ENCODE peak calls at places on chromosomes 2 and 18, in six cellular contexts. I is heart right ventricle, Y is K562, N is endothelial cell of umbilical vein, W is Caco-2, Z is transverse colon. O is an unnamed sample.

GRCh38 chr2:204104821-204105220 is 168.3 kb downstream of the ICOS start:
- DNase-seq in N (no peak), Y (no peak), W (no peak), Z (no peak), I (no peak), O (no peak)

GRCh38 chr18:69757733-69758132 is 189.9 kb downstream of the CD226 start:
- DNase-seq in W (no peak), Y (no peak), I (no peak), Z (no peak), N (no peak), O (no peak)

GRCh38 chr2:156156580-156156979 is 175.9 kb downstream of the NR4A2 start:
- DNase-seq in Z (peak; percentile 9), W (no peak), Y (no peak), N (no peak), I (no peak), O (no peak)

GRCh38 chr2:226794751-226795171 is 4.9 kb downstream of the IRS1 start:
- DNase-seq in I (peak; percentile 17), N (no peak), Y (no peak), Z (no peak), W (no peak), O (no peak)

GRCh38 chr18:32021756-32022564 is 3.3 kb downstream of the RNF125 start:
- DNase-seq in Y (no peak), N (peak; percentile 11), W (no peak), Z (no peak), I (no peak), O (no peak)

GRCh38 chr2:227717687-227718567 is at the start of gene SLC19A3:
- DNase-seq in W (peak; percentile 87), Y (peak; percentile 65), I (peak; percentile 81), N (peak; percentile 80), Z (peak; percentile 93), O (peak; percentile 86)

GRCh38 chr2:9613291-9613690 is 17.5 kb downstream of the YWHAQ start:
- DNase-seq in W (no peak), Y (no peak), I (no peak), Z (no peak), N (no peak), O (no peak)

GRCh38 chr2:201827621-201828020 is 21.3 kb downstream of the CDK15 start:
- DNase-seq in Z (no peak), I (no peak), Y (no peak), N (no peak), W (no peak), O (no peak)

GRCh38 chr18:56468379-56468778 is 170.0 kb downstream of the TXNL1 start:
- DNase-seq in W (no peak), Z (no peak), N (no peak), Y (no peak), I (no peak), O (no peak)

DNA sequence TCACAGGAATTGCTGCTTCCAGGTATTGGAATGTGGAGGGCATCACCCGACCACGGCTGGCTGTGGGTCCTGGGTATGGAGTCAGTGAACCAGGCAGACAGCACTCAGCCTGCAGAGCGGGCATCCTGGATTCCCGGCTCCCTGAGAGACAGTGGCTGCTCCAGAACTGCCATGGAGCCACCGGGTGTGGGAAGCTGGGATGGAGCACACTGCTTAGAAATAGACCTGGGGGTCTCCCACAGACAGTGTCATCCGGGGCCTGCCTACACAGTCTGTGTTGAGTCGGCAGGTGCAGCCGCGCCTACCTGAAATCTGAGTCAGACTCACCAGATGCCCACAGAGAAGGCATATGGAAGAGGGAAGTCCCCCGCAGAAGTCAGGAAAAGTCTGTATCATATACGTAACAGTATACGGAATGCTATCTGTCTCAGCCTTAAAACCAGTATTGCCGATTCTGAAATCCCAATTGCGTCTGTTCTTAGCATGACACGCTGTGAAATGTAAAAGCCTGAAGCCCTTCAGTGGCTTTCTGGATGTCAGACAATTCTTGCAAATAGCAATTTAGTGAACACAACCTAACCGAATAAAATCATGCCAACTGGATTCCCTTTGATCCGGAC is 509.7 kb upstream of the MYT1L start:
- DNase-seq in N (no peak), I (no peak), Y (no peak), Z (no peak), W (no peak), O (no peak)
- H3K9me3 ChIP-seq in N (peaks cover 9% of the 10 kb centered on the region), I (no peaks in the 10 kb centered on the region), Y (no peaks in the 10 kb centered on the region), Z (no peaks in the 10 kb centered on the region), W (no peaks in the 10 kb centered on the region), O (no peaks in the 10 kb centered on the region)

GRCh38 chr2:123101434-123101833 is 923.7 kb upstream of the CNTNAP5 start:
- DNase-seq in Y (no peak), Z (no peak), N (no peak), I (no peak), W (no peak), O (no peak)
- H3K9me3 ChIP-seq in Y (peaks cover 2% of the 10 kb centered on the region), Z (no peaks in the 10 kb centered on the region), N (peaks cover 2% of the 10 kb centered on the region), I (no peaks in the 10 kb centered on the region), W (no peaks in the 10 kb centered on the region), O (peaks cover 14% of the 10 kb centered on the region)

GRCh38 chr2:16165518-16166326 is 225.4 kb downstream of the MYCN start:
- DNase-seq in W (no peak), Z (no peak), I (no peak), N (no peak), Y (no peak), O (no peak)

GRCh38 chr2:16161768-16162490 is 221.6 kb downstream of the MYCN start:
- DNase-seq in Z (no peak), I (no peak), W (no peak), N (no peak), Y (no peak), O (no peak)

GRCh38 chr2:16160281-16161084 is 220.1 kb downstream of the MYCN start:
- DNase-seq in W (no peak), N (no peak), Z (no peak), I (no peak), Y (no peak), O (no peak)

GRCh38 chr2:16161085-16161565 is 220.8 kb downstream of the MYCN start:
- DNase-seq in I (no peak), Y (no peak), Z (no peak), W (no peak), N (no peak), O (no peak)

GRCh38 chr2:16162491-16163040 is 222.2 kb downstream of the MYCN start:
- DNase-seq in Z (no peak), W (no peak), I (no peak), Y (no peak), N (no peak), O (no peak)
- H3K9me3 ChIP-seq in Z (no peaks in the 10 kb centered on the region), W (no peaks in the 10 kb centered on the region), I (no peaks in the 10 kb centered on the region), Y (no peaks in the 10 kb centered on the region), N (no peaks in the 10 kb centered on the region), O (no peaks in the 10 kb centered on the region)

DNA sequence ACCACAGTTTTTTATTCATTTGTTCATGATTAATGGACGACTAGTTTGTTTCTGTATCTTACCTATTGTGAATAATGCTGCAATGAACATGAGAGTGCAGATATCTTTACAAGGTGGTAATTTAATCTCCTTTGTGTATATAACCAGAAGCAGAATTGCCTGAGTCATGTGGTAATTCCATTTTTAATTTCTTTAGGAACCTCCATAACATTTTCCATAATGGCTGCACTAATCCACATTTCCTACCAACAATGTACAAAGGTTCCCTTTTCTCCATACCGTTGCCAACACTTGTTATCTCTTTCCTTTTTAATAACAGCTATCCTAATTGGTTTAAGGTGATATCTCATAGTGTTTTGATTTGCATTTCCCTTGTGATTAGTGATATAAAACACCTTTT is 36.5 kb downstream of the NCOA1 start:
- DNase-seq in W (no peak), I (no peak), Y (no peak), N (no peak), Z (no peak), O (no peak)
- H3K9me3 ChIP-seq in W (peaks cover 18% of the 10 kb centered on the region), I (no peaks in the 10 kb centered on the region), Y (peaks cover 2% of the 10 kb centered on the region), N (no peaks in the 10 kb centered on the region), Z (peaks cover 12% of the 10 kb centered on the region), O (peaks cover 37% of the 10 kb centered on the region)

GRCh38 chr2:225556461-225556860 is 157.0 kb downstream of the NYAP2 start:
- DNase-seq in Z (no peak), N (no peak), Y (no peak), W (no peak), I (no peak), O (no peak)
- H3K9me3 ChIP-seq in Z (no peaks in the 10 kb centered on the region), N (no peaks in the 10 kb centered on the region), Y (no peaks in the 10 kb centered on the region), W (no peaks in the 10 kb centered on the region), I (no peaks in the 10 kb centered on the region), O (no peaks in the 10 kb centered on the region)

DNA sequence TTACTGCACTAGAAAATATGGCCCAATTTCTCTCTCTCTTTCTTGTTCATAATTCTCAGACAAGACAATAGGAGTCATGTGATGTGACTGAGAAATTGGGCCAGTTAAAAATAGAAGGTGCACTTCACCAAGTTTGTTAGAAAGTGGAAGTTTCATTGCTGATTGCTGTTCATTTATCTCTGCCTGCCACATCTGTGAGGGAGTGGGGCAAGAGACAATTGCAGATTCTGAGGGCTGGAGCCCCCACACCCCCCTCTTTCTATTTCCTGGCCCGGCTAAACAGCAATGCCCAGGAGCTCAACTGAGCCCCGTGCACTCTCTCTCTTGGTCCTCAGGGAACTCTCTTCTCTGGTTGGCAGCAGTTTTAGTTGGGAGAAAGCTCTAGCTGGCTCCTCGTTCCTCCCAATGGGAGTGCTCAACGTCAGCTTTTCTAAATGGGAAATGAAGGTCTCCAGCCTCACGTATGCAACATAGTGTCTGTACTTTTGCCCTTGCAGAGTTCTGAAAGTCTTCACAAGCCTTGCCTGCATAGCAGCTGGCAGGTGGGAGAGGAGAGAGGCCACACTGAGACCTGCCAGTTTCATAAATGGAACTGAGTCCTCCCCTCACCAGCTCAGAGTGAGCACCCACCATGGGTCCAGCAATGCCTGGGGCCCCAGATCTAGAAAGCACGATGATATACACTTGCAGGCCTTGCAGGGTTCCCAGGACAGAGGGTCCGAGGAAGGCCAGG is 115.7 kb downstream of the MYCN start:
- DNase-seq in Y (no peak), N (no peak), Z (no peak), I (no peak), W (no peak), O (no peak)
- H3K9me3 ChIP-seq in Y (no peaks in the 10 kb centered on the region), N (peaks cover 1% of the 10 kb centered on the region), Z (no peaks in the 10 kb centered on the region), I (no peaks in the 10 kb centered on the region), W (no peaks in the 10 kb centered on the region), O (no peaks in the 10 kb centered on the region)

O was measured in left ventricle myocardium inferior.